ENCODE peak calls at places on chromosome 18, in six cellular contexts. S, T, M, L, H and N are unnamed samples.

GRCh38 chr18:50870138-50870845 is 8.6 kb upstream of the ME2 start:
- DNase-seq in S (no peak), T (peak; percentile 61), M (peak; percentile 83), L (peak; percentile 99), H (peak; percentile 63), N (peak; percentile 75)

GRCh38 chr18:26471826-26472225 is 76.5 kb downstream of the KCTD1 start:
- DNase-seq in S (no peak), T (no peak), M (no peak), L (no peak), H (no peak), N (no peak)

GRCh38 chr18:37663446-37663845 is 97.8 kb upstream of the CELF4 start:
- DNase-seq in S (no peak), T (no peak), M (no peak), L (no peak), H (no peak), N (no peak)

GRCh38 chr18:75209952-75210261 is 690 bp upstream of the TSHZ1 start:
- DNase-seq in S (no peak), T (no peak), M (no peak), L (peak; percentile 34), H (no peak), N (no peak)

GRCh38 chr18:62925031-62925688 is 209.8 kb downstream of the PHLPP1 start:
- DNase-seq in S (no peak), T (no peak), M (no peak), L (peak; percentile 79), H (no peak), N (peak; percentile 37)

GRCh38 chr18:23113576-23113975 is 21.7 kb upstream of the CABLES1 start:
- DNase-seq in S (no peak), T (no peak), M (no peak), L (peak; percentile 31), H (no peak), N (no peak)

GRCh38 chr18:36256094-36256493 is 41.4 kb upstream of the FHOD3 start:
- DNase-seq in S (no peak), T (no peak), M (no peak), L (no peak), H (no peak), N (no peak)

GRCh38 chr18:9787716-9788115 is 79.6 kb downstream of the RAB31 start:
- DNase-seq in S (no peak), T (no peak), M (no peak), L (no peak), H (no peak), N (no peak)

GRCh38 chr18:1648715-1649114 is 744.0 kb downstream of the ADCYAP1 start:
- DNase-seq in S (no peak), T (no peak), M (no peak), L (no peak), H (no peak), N (no peak)

GRCh38 chr18:58180738-58181353 is 136.8 kb downstream of the NEDD4L start:
- DNase-seq in S (peak; percentile 73), T (no peak), M (no peak), L (peak; percentile 54), H (peak; percentile 51), N (no peak)

GRCh38 chr18:13483316-13484270 is 242.8 kb downstream of the FAM210A start:
- DNase-seq in S (no peak), T (no peak), M (no peak), L (no peak), H (no peak), N (no peak)

GRCh38 chr18:33062834-33063364 is 290.1 kb upstream of the KLHL14 start:
- DNase-seq in S (no peak), T (no peak), M (no peak), L (no peak), H (no peak), N (no peak)

GRCh38 chr18:59063300-59063895 is 76.3 kb upstream of the SEC11C start:
- DNase-seq in S (no peak), T (no peak), M (no peak), L (no peak), H (no peak), N (no peak)

GRCh38 chr18:75063196-75063595 is 145.7 kb downstream of the PTGR3 start:
- DNase-seq in S (no peak), T (no peak), M (no peak), L (no peak), H (no peak), N (no peak)

GRCh38 chr18:22034276-22034675 is 135.1 kb upstream of the GATA6 start:
- DNase-seq in S (no peak), T (no peak), M (no peak), L (no peak), H (no peak), N (no peak)

GRCh38 chr18:75884728-75885127 is 457.2 kb upstream of the SMIM21 start:
- DNase-seq in S (peak; percentile 45), T (no peak), M (no peak), L (no peak), H (no peak), N (no peak)

GRCh38 chr18:42112657-42113420 is 157.8 kb downstream of the PIK3C3 start:
- DNase-seq in S (no peak), T (no peak), M (no peak), L (peak; percentile 42), H (peak; percentile 3), N (no peak)

GRCh38 chr18:79727211-79727610 is 47.6 kb downstream of the CTDP1 start:
- DNase-seq in S (no peak), T (no peak), M (no peak), L (no peak), H (no peak), N (no peak)
- H3K36me3 ChIP-seq in S (peaks cover 12% of the 10 kb centered on the region), T (peaks cover 71% of the 10 kb centered on the region), M (peaks cover 7% of the 10 kb centered on the region), L (peaks cover 19% of the 10 kb centered on the region), H (peaks cover 77% of the 10 kb centered on the region), N (peaks cover 4% of the 10 kb centered on the region)

GRCh38 chr18:35245719-35246317 is 5.0 kb downstream of the ZNF397 start:
- DNase-seq in S (no peak), T (no peak), M (no peak), L (no peak), H (no peak), N (no peak)
- H3K36me3 ChIP-seq in S (peaks cover 61% of the 10 kb centered on the region), T (peaks cover 82% of the 10 kb centered on the region), M (peaks cover 52% of the 10 kb centered on the region), L (peaks cover 21% of the 10 kb centered on the region), H (peaks cover 74% of the 10 kb centered on the region), N (peaks cover 4% of the 10 kb centered on the region)

GRCh38 chr18:12315481-12315880 is 7.4 kb downstream of the TUBB6 start:
- DNase-seq in S (no peak), T (no peak), M (no peak), L (no peak), H (no peak), N (no peak)

GRCh38 chr18:12312936-12313335 is 4.9 kb downstream of the TUBB6 start:
- DNase-seq in S (no peak), T (no peak), M (no peak), L (no peak), H (no peak), N (no peak)

GRCh38 chr18:12314586-12315305 is 6.7 kb downstream of the TUBB6 start:
- DNase-seq in S (no peak), T (no peak), M (no peak), L (no peak), H (no peak), N (no peak)

GRCh38 chr18:12315911-12316310 is 7.9 kb downstream of the TUBB6 start:
- DNase-seq in S (no peak), T (no peak), M (no peak), L (no peak), H (no peak), N (no peak)

DNA sequence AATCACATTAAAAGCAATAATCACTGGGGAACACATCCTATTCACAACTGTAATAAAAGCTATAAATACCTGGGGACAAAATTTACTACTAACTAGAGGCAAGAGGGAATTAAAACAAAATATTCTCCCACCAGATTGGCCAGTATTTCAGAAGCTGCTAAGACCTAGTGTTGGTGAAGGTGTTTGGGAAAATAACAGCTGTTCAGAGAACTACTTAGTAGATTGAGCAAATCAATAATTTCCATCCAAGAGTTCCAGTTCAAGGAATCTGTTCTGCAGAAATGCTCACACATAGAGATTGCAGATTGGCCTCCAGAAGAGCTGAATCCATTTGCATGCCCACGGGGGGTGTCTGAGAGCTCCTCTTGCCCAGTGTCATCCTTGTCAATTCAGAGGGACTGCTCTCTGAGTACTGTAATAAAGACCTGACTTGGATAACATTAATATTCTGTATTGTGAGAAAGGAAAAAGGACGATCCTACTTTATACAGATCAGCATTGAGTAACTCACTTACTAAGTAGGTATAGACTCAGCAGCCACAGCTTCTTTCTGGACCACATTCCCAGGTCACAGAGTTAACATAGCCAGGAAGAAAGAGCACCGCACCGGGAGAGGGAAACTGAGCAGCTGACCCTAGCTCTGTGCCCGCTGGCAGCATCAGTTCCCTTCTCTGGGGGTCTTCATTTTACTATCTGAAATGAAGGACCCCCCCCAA is 5.6 kb downstream of the TUBB6 start:
- DNase-seq in S (no peak), T (no peak), M (no peak), L (no peak), H (no peak), N (no peak)
- H3K36me3 ChIP-seq in S (peaks cover 42% of the 10 kb centered on the region), T (peaks cover 57% of the 10 kb centered on the region), M (peaks cover 27% of the 10 kb centered on the region), L (peaks cover 34% of the 10 kb centered on the region), H (peaks cover 100% of the 10 kb centered on the region), N (peaks cover 1% of the 10 kb centered on the region)

GRCh38 chr18:5983479-5983878 is 88.2 kb upstream of the TMEM200C start:
- DNase-seq in S (no peak), T (no peak), M (no peak), L (no peak), H (no peak), N (no peak)
- H3K36me3 ChIP-seq in S (no peaks in the 10 kb centered on the region), T (no peaks in the 10 kb centered on the region), M (no peaks in the 10 kb centered on the region), L (no peaks in the 10 kb centered on the region), H (no peaks in the 10 kb centered on the region), N (no peaks in the 10 kb centered on the region)